ENCODE peak calls at places on chromosomes 13 and 19, in seven cellular contexts. A, R, Y, E, Q, O and V are unnamed samples.

GRCh38 chr13:109868583-109869311 is 82.4 kb upstream of the IRS2 start:
- DNase-seq in R (no peak), A (no peak), Q (no peak), E (no peak), Y (no peak), O (peak), V (no peak)

GRCh38 chr19:56603829-56604228 is 8.7 kb downstream of the ZNF71 start:
- DNase-seq in A (no peak), E (no peak), R (no peak), O (peak), Y (no peak), Q (no peak), V (no peak)

GRCh38 chr19:10270180-10270615 is 722 bp upstream of the ICAM1 start:
- DNase-seq in O (no peak), Y (peak), R (peak), E (peak), A (no peak), Q (peak), V (no peak)

GRCh38 chr13:41411536-41411935 is 45.8 kb upstream of the RGCC start:
- DNase-seq in E (peak), O (peak), Y (peak), A (no peak), Q (no peak), R (peak), V (peak)

GRCh38 chr19:30536975-30537374 is 164.8 kb downstream of the ZNF536 start:
- DNase-seq in Y (no peak), Q (no peak), R (no peak), A (no peak), O (no peak), E (no peak), V (no peak)

GRCh38 chr19:23996549-23996948 is 81.9 kb downstream of the ZNF726 start:
- DNase-seq in O (no peak), E (peak), A (no peak), Y (no peak), R (no peak), Q (peak), V (no peak)

GRCh38 chr13:73317140-73317539 is 258.3 kb downstream of the KLF5 start:
- DNase-seq in R (no peak), Q (no peak), E (no peak), Y (no peak), A (no peak), O (no peak), V (no peak)

GRCh38 chr19:19514215-19514633 is 1.1 kb downstream of the TSSK6 start:
- DNase-seq in E (no peak), Q (peak), R (no peak), O (no peak), Y (peak), A (no peak), V (no peak)

GRCh38 chr19:34241513-34242337 is 12.6 kb upstream of the GARRE1 start:
- DNase-seq in Y (no peak), O (no peak), R (peak), A (peak), Q (peak), E (peak), V (no peak)

GRCh38 chr13:114177245-114178010 is 1.6 kb upstream of the CFAP97D2 start:
- DNase-seq in R (no peak), A (no peak), Y (no peak), O (peak), Q (no peak), E (no peak), V (no peak)

GRCh38 chr13:106393776-106394175 is 141.7 kb downstream of the EFNB2 start:
- DNase-seq in O (peak), R (no peak), A (no peak), Y (no peak), E (no peak), Q (no peak), V (no peak)

GRCh38 chr13:43377955-43378354 is 354.6 kb downstream of the DNAJC15 start:
- DNase-seq in A (no peak), Q (no peak), Y (no peak), E (no peak), O (peak), R (no peak), V (no peak)

GRCh38 chr19:1057185-1057857 is 9.6 kb upstream of the ARHGAP45 start:
- DNase-seq in Q (no peak), Y (no peak), R (peak), A (no peak), E (peak), O (peak), V (no peak)

GRCh38 chr13:57865600-57866294 is 234.2 kb downstream of the PCDH17 start:
- DNase-seq in A (no peak), Y (no peak), E (no peak), O (no peak), R (no peak), Q (no peak), V (no peak)

GRCh38 chr13:106103779-106104178 is 431.7 kb downstream of the EFNB2 start:
- DNase-seq in R (no peak), O (peak), Q (no peak), A (no peak), Y (no peak), E (no peak), V (no peak)

GRCh38 chr13:95714142-95714832 is 37.3 kb downstream of the DNAJC3 start:
- DNase-seq in O (peak), E (no peak), R (no peak), Y (no peak), A (no peak), Q (no peak), V (no peak)

GRCh38 chr13:49374585-49375290 is 69.1 kb downstream of the CAB39L start:
- DNase-seq in O (peak), R (no peak), Y (no peak), E (no peak), A (no peak), Q (no peak), V (peak)